ENCODE peak calls at places on chromosome 3, in seven cellular contexts. One of them, this sample, is unnamed.

GRCh38 chr3:119588112-119588511 is 8.8 kb downstream of the ADPRH start:
- DNase-seq in H1: no peak
- DNase-seq in mesendoderm: no peak
- DNase-seq in IMR-90: no peak
- DNase-seq in H9: no peak
- DNase-seq in mesenchymal stem cell: no peak
- DNase-seq in neuronal stem cell: no peak
- DNase-seq in this sample: no peak

GRCh38 chr3:175392653-175393052 is 533.5 kb downstream of the NAALADL2 start:
- DNase-seq in H1: no peak
- DNase-seq in neuronal stem cell: no peak
- DNase-seq in mesenchymal stem cell: peak
- DNase-seq in IMR-90: peak
- DNase-seq in mesendoderm: no peak
- DNase-seq in H9: no peak
- DNase-seq in this sample: no peak

GRCh38 chr3:185308126-185308754 is 54.4 kb upstream of the EHHADH start:
- DNase-seq in mesendoderm: peak
- DNase-seq in mesenchymal stem cell: peak
- DNase-seq in neuronal stem cell: peak
- DNase-seq in H9: peak
- DNase-seq in IMR-90: peak
- DNase-seq in H1: peak
- DNase-seq in this sample: peak

GRCh38 chr3:11719406-11720219 is 75.9 kb upstream of the VGLL4 start:
- DNase-seq in H9: peak
- DNase-seq in neuronal stem cell: peak
- DNase-seq in mesenchymal stem cell: peak
- DNase-seq in IMR-90: peak
- DNase-seq in mesendoderm: peak
- DNase-seq in H1: peak
- DNase-seq in this sample: peak

GRCh38 chr3:48077835-48078234 is 61.6 kb upstream of the MAP4 start:
- DNase-seq in mesendoderm: no peak
- DNase-seq in IMR-90: peak
- DNase-seq in H1: no peak
- DNase-seq in neuronal stem cell: no peak
- DNase-seq in H9: no peak
- DNase-seq in mesenchymal stem cell: peak
- DNase-seq in this sample: no peak

GRCh38 chr3:54122046-54122801 is at the start of gene CACNA2D3:
- DNase-seq in H1: peak
- DNase-seq in mesenchymal stem cell: no peak
- DNase-seq in H9: peak
- DNase-seq in mesendoderm: peak
- DNase-seq in IMR-90: no peak
- DNase-seq in neuronal stem cell: no peak
- DNase-seq in this sample: no peak

GRCh38 chr3:107452436-107452835 is 70.3 kb upstream of the BBX start:
- DNase-seq in mesenchymal stem cell: peak
- DNase-seq in H9: no peak
- DNase-seq in IMR-90: peak
- DNase-seq in H1: no peak
- DNase-seq in mesendoderm: no peak
- DNase-seq in neuronal stem cell: no peak
- DNase-seq in this sample: no peak

GRCh38 chr3:99962703-99963102 is 145.0 kb downstream of the CMSS1 start:
- DNase-seq in mesenchymal stem cell: peak
- DNase-seq in mesendoderm: no peak
- DNase-seq in neuronal stem cell: no peak
- DNase-seq in H9: no peak
- DNase-seq in IMR-90: peak
- DNase-seq in H1: no peak
- DNase-seq in this sample: peak

GRCh38 chr3:50153782-50154475 is 1.2 kb upstream of the SEMA3F start:
- DNase-seq in mesenchymal stem cell: no peak
- DNase-seq in IMR-90: no peak
- DNase-seq in H1: no peak
- DNase-seq in mesendoderm: no peak
- DNase-seq in neuronal stem cell: no peak
- DNase-seq in H9: no peak
- DNase-seq in this sample: no peak

GRCh38 chr3:35651888-35652287 is 12.6 kb downstream of the ARPP21 start:
- DNase-seq in mesendoderm: no peak
- DNase-seq in mesenchymal stem cell: no peak
- DNase-seq in H9: no peak
- DNase-seq in H1: no peak
- DNase-seq in IMR-90: peak
- DNase-seq in neuronal stem cell: no peak
- DNase-seq in this sample: no peak

GRCh38 chr3:174153875-174154274 is 705.3 kb upstream of the NAALADL2 start:
- DNase-seq in H9: no peak
- DNase-seq in H1: no peak
- DNase-seq in mesenchymal stem cell: no peak
- DNase-seq in mesendoderm: no peak
- DNase-seq in IMR-90: peak
- DNase-seq in neuronal stem cell: no peak
- DNase-seq in this sample: no peak

GRCh38 chr3:194739498-194740284 is 54.0 kb downstream of the FAM43A start:
- DNase-seq in mesenchymal stem cell: peak
- DNase-seq in H1: no peak
- DNase-seq in neuronal stem cell: no peak
- DNase-seq in mesendoderm: peak
- DNase-seq in IMR-90: no peak
- DNase-seq in H9: no peak
- DNase-seq in this sample: no peak

GRCh38 chr3:61414456-61414855 is 146.9 kb upstream of the PTPRG start:
- DNase-seq in H1: no peak
- DNase-seq in neuronal stem cell: no peak
- DNase-seq in mesendoderm: no peak
- DNase-seq in mesenchymal stem cell: no peak
- DNase-seq in H9: no peak
- DNase-seq in IMR-90: no peak
- DNase-seq in this sample: no peak

GRCh38 chr3:147394168-147394941 is 12.0 kb downstream of the ZIC4 start:
- DNase-seq in mesenchymal stem cell: no peak
- DNase-seq in H1: no peak
- DNase-seq in neuronal stem cell: no peak
- DNase-seq in mesendoderm: peak
- DNase-seq in H9: no peak
- DNase-seq in IMR-90: no peak
- DNase-seq in this sample: no peak

GRCh38 chr3:33791477-33792166 is 6.8 kb upstream of the PDCD6IP start:
- DNase-seq in mesenchymal stem cell: peak
- DNase-seq in mesendoderm: no peak
- DNase-seq in neuronal stem cell: no peak
- DNase-seq in H1: no peak
- DNase-seq in H9: no peak
- DNase-seq in IMR-90: peak
- DNase-seq in this sample: peak

GRCh38 chr3:134693226-134693625 is 42.4 kb upstream of the KY start:
- DNase-seq in neuronal stem cell: no peak
- DNase-seq in H1: no peak
- DNase-seq in IMR-90: no peak
- DNase-seq in mesendoderm: no peak
- DNase-seq in mesenchymal stem cell: no peak
- DNase-seq in H9: no peak
- DNase-seq in this sample: no peak

GRCh38 chr3:115875460-115875859 is 252.2 kb downstream of the GAP43 start:
- DNase-seq in mesenchymal stem cell: no peak
- DNase-seq in H9: no peak
- DNase-seq in mesendoderm: no peak
- DNase-seq in neuronal stem cell: no peak
- DNase-seq in H1: no peak
- DNase-seq in IMR-90: no peak
- DNase-seq in this sample: no peak

GRCh38 chr3:184417619-184418327 is 37.9 kb downstream of the CHRD start:
- DNase-seq in H9: peak
- DNase-seq in neuronal stem cell: peak
- DNase-seq in mesendoderm: peak
- DNase-seq in H1: peak
- DNase-seq in mesenchymal stem cell: peak
- DNase-seq in IMR-90: peak
- DNase-seq in this sample: peak

GRCh38 chr3:22012471-22012870 is 261.5 kb upstream of the ZNF385D start:
- DNase-seq in H1: no peak
- DNase-seq in H9: no peak
- DNase-seq in mesendoderm: peak
- DNase-seq in IMR-90: no peak
- DNase-seq in neuronal stem cell: no peak
- DNase-seq in mesenchymal stem cell: peak
- DNase-seq in this sample: peak

GRCh38 chr3:55818485-55818884 is 331.4 kb upstream of the WNT5A start:
- DNase-seq in mesenchymal stem cell: no peak
- DNase-seq in neuronal stem cell: no peak
- DNase-seq in mesendoderm: peak
- DNase-seq in H1: no peak
- DNase-seq in IMR-90: peak
- DNase-seq in H9: no peak
- DNase-seq in this sample: no peak

GRCh38 chr3:55812403-55813013 is 325.4 kb upstream of the WNT5A start:
- DNase-seq in mesenchymal stem cell: no peak
- DNase-seq in mesendoderm: no peak
- DNase-seq in H1: no peak
- DNase-seq in neuronal stem cell: no peak
- DNase-seq in IMR-90: no peak
- DNase-seq in H9: no peak
- DNase-seq in this sample: no peak

GRCh38 chr3:55817177-55817576 is 330.1 kb upstream of the WNT5A start:
- DNase-seq in mesendoderm: peak
- DNase-seq in H1: no peak
- DNase-seq in neuronal stem cell: no peak
- DNase-seq in mesenchymal stem cell: no peak
- DNase-seq in H9: no peak
- DNase-seq in IMR-90: no peak
- DNase-seq in this sample: no peak

GRCh38 chr3:55815262-55815661 is 328.2 kb upstream of the WNT5A start:
- DNase-seq in mesenchymal stem cell: no peak
- DNase-seq in mesendoderm: no peak
- DNase-seq in neuronal stem cell: no peak
- DNase-seq in H1: no peak
- DNase-seq in H9: no peak
- DNase-seq in IMR-90: no peak
- DNase-seq in this sample: no peak

GRCh38 chr3:55813268-55814097 is 326.4 kb upstream of the WNT5A start:
- DNase-seq in mesenchymal stem cell: no peak
- DNase-seq in mesendoderm: no peak
- DNase-seq in IMR-90: no peak
- DNase-seq in H9: no peak
- DNase-seq in neuronal stem cell: no peak
- DNase-seq in H1: no peak
- DNase-seq in this sample: no peak
- H2AK5ac ChIP-seq in mesenchymal stem cell: no peak
- H2AK5ac ChIP-seq in mesendoderm: no peak
- H2AK5ac ChIP-seq in IMR-90: no peak
- H2AK5ac ChIP-seq in H9: no peak
- H2AK5ac ChIP-seq in neuronal stem cell: no peak
- H2AK5ac ChIP-seq in H1: no peak
- H2AK5ac ChIP-seq in this sample: no peak

DNA sequence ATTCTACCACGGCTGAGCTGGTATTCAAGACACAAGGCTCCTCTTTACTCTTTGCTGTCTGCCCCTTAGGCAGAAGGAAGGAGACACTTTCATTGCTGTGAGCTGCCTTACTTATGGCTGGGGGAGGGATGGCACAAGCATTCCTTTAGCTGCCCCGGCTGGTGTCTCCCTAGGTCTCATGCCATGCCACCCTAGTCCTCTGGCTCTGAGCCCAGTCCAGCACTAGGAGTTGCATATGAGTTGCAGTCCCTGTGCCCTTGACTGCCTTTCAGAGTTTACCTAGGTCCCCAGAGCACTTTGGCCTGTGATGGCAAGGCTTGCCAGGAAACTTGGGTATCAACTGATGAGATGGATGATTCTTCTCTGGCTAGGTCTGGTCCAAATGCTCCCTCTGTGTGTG is 296.4 kb downstream of the RBMS3 start:
- DNase-seq in mesendoderm: no peak
- DNase-seq in IMR-90: no peak
- DNase-seq in neuronal stem cell: no peak
- DNase-seq in H9: no peak
- DNase-seq in H1: no peak
- DNase-seq in mesenchymal stem cell: no peak
- DNase-seq in this sample: no peak
- H2AK5ac ChIP-seq in mesendoderm: no peak
- H2AK5ac ChIP-seq in IMR-90: no peak
- H2AK5ac ChIP-seq in neuronal stem cell: no peak
- H2AK5ac ChIP-seq in H9: no peak
- H2AK5ac ChIP-seq in H1: no peak
- H2AK5ac ChIP-seq in mesenchymal stem cell: no peak
- H2AK5ac ChIP-seq in this sample: no peak

DNA sequence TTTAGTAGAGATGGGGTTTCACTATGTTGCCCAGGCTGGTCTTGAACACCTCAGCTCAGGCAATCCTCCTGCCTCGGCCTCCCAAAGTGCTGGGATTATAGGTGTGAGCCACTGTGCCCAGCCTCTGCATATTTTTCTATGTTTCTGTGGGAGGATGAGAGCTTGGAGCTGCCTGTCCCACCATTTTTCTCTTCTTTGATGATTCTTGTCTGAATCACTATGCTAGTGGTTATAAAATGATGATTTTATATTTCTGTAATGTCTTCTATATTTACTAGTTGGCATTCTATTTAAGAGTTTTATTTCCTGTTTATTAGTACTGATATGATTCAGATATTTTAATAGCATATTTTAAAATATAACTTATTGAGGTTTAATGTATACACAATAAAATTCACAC is 69.7 kb downstream of the CHCHD6 start:
- DNase-seq in H9: no peak
- DNase-seq in IMR-90: peak
- DNase-seq in neuronal stem cell: no peak
- DNase-seq in H1: no peak
- DNase-seq in mesendoderm: no peak
- DNase-seq in mesenchymal stem cell: no peak
- DNase-seq in this sample: no peak
- H2AK5ac ChIP-seq in H9: no peak
- H2AK5ac ChIP-seq in IMR-90: no peak
- H2AK5ac ChIP-seq in neuronal stem cell: no peak
- H2AK5ac ChIP-seq in H1: no peak
- H2AK5ac ChIP-seq in mesendoderm: no peak
- H2AK5ac ChIP-seq in mesenchymal stem cell: no peak
- H2AK5ac ChIP-seq in this sample: no peak

DNA sequence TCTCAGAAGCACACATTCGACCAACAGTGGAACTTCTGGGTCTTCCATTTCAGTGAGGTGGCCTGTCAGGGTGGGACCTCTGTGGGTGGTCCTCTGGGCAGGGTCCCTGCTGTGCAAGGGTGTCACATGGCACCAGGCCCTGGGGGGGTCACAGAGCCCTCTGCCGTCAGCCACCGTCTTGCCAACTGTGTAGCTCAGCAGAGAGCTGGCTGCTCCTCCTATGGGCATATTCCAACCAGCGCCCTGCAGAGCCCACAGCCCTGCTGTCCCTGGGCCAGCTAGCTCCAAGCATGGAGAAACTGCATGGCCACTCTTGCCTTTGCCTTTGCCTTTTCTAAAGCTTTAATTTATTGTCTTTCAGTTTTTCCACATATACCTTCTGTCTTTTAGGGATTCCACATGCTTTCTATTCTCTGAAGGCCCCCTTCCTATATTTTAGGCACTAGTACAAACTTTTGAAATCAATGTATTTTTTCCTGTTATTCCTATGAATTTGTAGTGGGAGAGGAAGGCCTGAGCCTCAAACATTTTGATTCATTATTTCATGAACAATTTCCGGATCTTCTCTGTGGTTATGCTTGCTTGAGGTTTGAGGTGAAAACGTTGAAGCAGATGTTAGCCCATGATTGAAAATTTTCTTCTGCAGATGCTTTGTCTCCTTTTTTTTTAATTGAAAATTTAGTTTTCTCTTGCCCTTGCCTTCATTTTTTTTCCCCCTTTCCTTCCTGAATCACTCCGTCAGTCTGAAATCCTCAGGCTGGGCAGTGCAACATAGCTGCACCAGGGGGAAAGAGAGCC is 11.7 kb downstream of the IQCF1 start:
- DNase-seq in IMR-90: no peak
- DNase-seq in H1: no peak
- DNase-seq in H9: no peak
- DNase-seq in mesendoderm: no peak
- DNase-seq in mesenchymal stem cell: no peak
- DNase-seq in neuronal stem cell: no peak
- DNase-seq in this sample: no peak
- H2AK5ac ChIP-seq in IMR-90: no peak
- H2AK5ac ChIP-seq in H1: no peak
- H2AK5ac ChIP-seq in H9: no peak
- H2AK5ac ChIP-seq in mesendoderm: no peak
- H2AK5ac ChIP-seq in mesenchymal stem cell: no peak
- H2AK5ac ChIP-seq in neuronal stem cell: no peak
- H2AK5ac ChIP-seq in this sample: no peak

This sample was measured in trophoblast cell.